ENCODE peak calls at places on chromosomes 2 and 18, in four cellular contexts. E is NCI-H2029, T is D341Med, M is iPS-NIHi11. A is an unnamed sample.

GRCh38 chr2:119008108-119008507 is 66.1 kb downstream of the MARCO start:
- DNase-seq in M (peak), E (no peak), T (no peak), A (no peak)

GRCh38 chr2:6526093-6526824 is 339.4 kb downstream of the CMPK2 start:
- DNase-seq in M (peak), T (no peak), E (peak), A (peak)

GRCh38 chr2:175309799-175310198 is 128.3 kb upstream of the ATP5MC3 start:
- DNase-seq in M (peak), T (peak), E (peak), A (peak)

GRCh38 chr2:95050385-95051300 is 25.1 kb downstream of the MAL start:
- DNase-seq in E (no peak), M (no peak), T (no peak), A (no peak)

GRCh38 chr2:212173771-212174510 is 364.7 kb downstream of the ERBB4 start:
- DNase-seq in M (no peak), T (no peak), E (no peak), A (no peak)

GRCh38 chr2:133718688-133719201 is 150.5 kb upstream of the NCKAP5 start:
- DNase-seq in T (no peak), M (no peak), E (no peak), A (no peak)

GRCh38 chr18:69397096-69397495 is 3.6 kb upstream of the DOK6 start:
- DNase-seq in E (no peak), T (no peak), M (peak), A (no peak)

GRCh38 chr2:2530334-2530733 is 199.3 kb upstream of the MYT1L start:
- DNase-seq in T (no peak), E (no peak), M (no peak), A (no peak)

GRCh38 chr2:217371681-217372297 is 511.9 kb upstream of the TNP1 start:
- DNase-seq in T (no peak), M (no peak), E (no peak), A (no peak)